ENCODE peak calls at places on chromosomes 11 and 22, in five cellular contexts. F, G, D, V and U are unnamed samples.
A peak's percentile ranks its signal among the peaks of the same experiment; 100 is the strongest.

GRCh38 chr11:75445315-75445953 is 12.4 kb upstream of the KLHL35 start:
- DNase-seq in V (peak; percentile 77), F (peak; percentile 83), G (peak; percentile 81), D (peak; percentile 92), U (peak; percentile 80)

GRCh38 chr22:29871684-29872083 is 11.3 kb upstream of the MTMR3 start:
- DNase-seq in D (no peak), G (no peak), V (no peak), F (no peak), U (no peak)

GRCh38 chr22:36316419-36316818 is 63.5 kb downstream of the APOL1 start:
- DNase-seq in G (no peak), V (no peak), D (no peak), F (no peak), U (no peak)

GRCh38 chr22:24727218-24727851 is 47.2 kb downstream of the PIWIL3 start:
- DNase-seq in F (peak; percentile 7), V (no peak), D (peak; percentile 66), G (no peak), U (no peak)

GRCh38 chr11:3139481-3140290 is 25.4 kb downstream of the OSBPL5 start:
- DNase-seq in F (no peak), V (no peak), G (no peak), D (no peak), U (no peak)

GRCh38 chr11:89436071-89436470 is 55.1 kb downstream of the NOX4 start:
- DNase-seq in V (no peak), F (no peak), D (no peak), G (no peak), U (no peak)

GRCh38 chr11:12088047-12088481 is 22.3 kb upstream of the MICAL2 start:
- DNase-seq in F (no peak), D (no peak), G (peak; percentile 77), V (peak; percentile 61), U (no peak)

GRCh38 chr11:81840375-81840774 is 893.3 kb downstream of the FAM181B start:
- DNase-seq in G (no peak), V (no peak), D (no peak), F (no peak), U (no peak)

GRCh38 chr22:30212363-30212995 is 34.1 kb downstream of the LIF start:
- DNase-seq in G (peak; percentile 82), V (peak; percentile 29), D (peak; percentile 30), F (peak; percentile 81), U (no peak)

GRCh38 chr11:23272095-23272494 is 411.8 kb upstream of the CCDC179 start:
- DNase-seq in D (no peak), V (no peak), F (no peak), G (no peak), U (no peak)

GRCh38 chr11:94563176-94563847 is 3.9 kb upstream of the PIWIL4 start:
- DNase-seq in G (no peak), F (peak; percentile 10), D (no peak), V (no peak), U (no peak)

GRCh38 chr11:11400635-11401232 is 47.7 kb upstream of the CSNK2A3 start:
- DNase-seq in D (no peak), V (no peak), G (no peak), F (no peak), U (no peak)

GRCh38 chr22:47814474-47814873 is 1052.0 kb downstream of the TBC1D22A start:
- DNase-seq in F (no peak), V (no peak), D (no peak), G (no peak), U (no peak)

GRCh38 chr11:97454988-97455387 is 1065.2 kb downstream of the JRKL start:
- DNase-seq in V (no peak), F (no peak), D (peak; percentile 21), G (no peak), U (no peak)

GRCh38 chr11:80330302-80330701 is 889.5 kb upstream of the TENM4 start:
- DNase-seq in D (no peak), F (no peak), V (no peak), G (no peak), U (no peak)

GRCh38 chr11:128749986-128750385 is 56.1 kb downstream of the FLI1 start:
- DNase-seq in D (no peak), F (no peak), V (no peak), G (no peak), U (no peak)

GRCh38 chr11:119375629-119376196 is 5.8 kb downstream of the USP2 start:
- DNase-seq in G (peak; percentile 84), F (no peak), V (peak; percentile 55), D (peak; percentile 45), U (peak; percentile 88)

GRCh38 chr11:119374632-119375394 is 6.7 kb downstream of the USP2 start:
- DNase-seq in G (no peak), F (no peak), V (no peak), D (peak; percentile 90), U (no peak)

GRCh38 chr11:119373059-119373875 is 8.2 kb downstream of the USP2 start:
- DNase-seq in D (no peak), V (no peak), F (no peak), G (no peak), U (peak; percentile 50)

GRCh38 chr11:119372260-119373058 is 9.0 kb downstream of the USP2 start:
- DNase-seq in D (no peak), F (no peak), G (no peak), V (no peak), U (no peak)

GRCh38 chr11:119373917-119374631 is 7.4 kb downstream of the USP2 start:
- DNase-seq in G (no peak), D (peak; percentile 84), F (peak; percentile 52), V (peak; percentile 84), U (peak; percentile 64)
- TF ChIP-seq EP300 in G (no peak), D (no peak), F (no peak), V (no peak), U (no peak)

GRCh38 chr11:72702842-72703241 is 28.6 kb upstream of the PDE2A start:
- DNase-seq in V (no peak), G (no peak), F (no peak), D (no peak), U (no peak)

GRCh38 chr11:72703281-72704008 is 29.2 kb upstream of the PDE2A start:
- DNase-seq in V (no peak), G (peak; percentile 84), F (no peak), D (no peak), U (peak; percentile 85)

GRCh38 chr11:72704783-72705287 is 30.6 kb upstream of the PDE2A start:
- DNase-seq in F (no peak), G (no peak), D (no peak), V (no peak), U (no peak)

GRCh38 chr11:72705442-72706365 is 31.5 kb upstream of the PDE2A start:
- DNase-seq in V (no peak), F (no peak), D (no peak), G (no peak), U (no peak)

DNA sequence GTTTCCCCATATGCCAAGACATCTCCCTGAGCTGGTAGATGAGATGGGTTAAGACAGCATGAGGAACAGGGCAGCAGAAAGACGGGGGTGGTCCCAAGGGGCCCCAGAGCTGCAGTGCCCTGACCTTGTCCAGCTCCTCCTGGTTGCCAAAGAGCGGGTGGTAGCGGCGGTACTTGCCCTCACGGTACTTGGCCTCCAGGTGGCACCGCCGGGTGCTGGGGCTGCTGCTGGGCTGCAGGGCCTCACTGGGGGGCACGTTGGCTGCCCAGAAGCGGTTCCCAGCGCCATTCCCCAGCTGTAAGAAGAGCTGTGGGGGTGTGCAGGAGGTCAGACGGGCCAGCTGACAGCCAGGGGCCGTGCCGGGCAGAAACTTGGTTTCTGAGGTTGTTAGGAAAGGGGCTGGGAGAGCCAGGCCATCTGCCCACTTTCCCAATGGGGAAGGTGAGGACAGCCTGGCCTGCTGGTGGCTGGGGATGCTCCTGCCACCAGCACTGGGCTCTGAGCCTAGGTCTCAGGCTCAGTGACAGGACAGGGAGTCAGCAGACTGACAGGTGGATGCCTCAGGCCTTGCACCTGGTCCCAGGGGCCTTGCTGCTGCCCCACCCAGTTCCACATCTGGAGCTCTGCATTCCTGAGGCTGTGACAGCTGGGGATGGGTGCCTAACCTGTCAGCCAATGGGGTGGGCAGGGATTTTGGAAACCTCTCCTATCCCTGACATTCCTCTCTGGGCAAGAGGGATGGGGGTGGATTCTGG is 30.0 kb upstream of the PDE2A start:
- DNase-seq in F (no peak), D (no peak), V (no peak), G (no peak), U (peak; percentile 67)
- TF ChIP-seq CTCF in F (no peak), D (peak; percentile 17), V (no peak), G (no peak), U (no peak)

DNA sequence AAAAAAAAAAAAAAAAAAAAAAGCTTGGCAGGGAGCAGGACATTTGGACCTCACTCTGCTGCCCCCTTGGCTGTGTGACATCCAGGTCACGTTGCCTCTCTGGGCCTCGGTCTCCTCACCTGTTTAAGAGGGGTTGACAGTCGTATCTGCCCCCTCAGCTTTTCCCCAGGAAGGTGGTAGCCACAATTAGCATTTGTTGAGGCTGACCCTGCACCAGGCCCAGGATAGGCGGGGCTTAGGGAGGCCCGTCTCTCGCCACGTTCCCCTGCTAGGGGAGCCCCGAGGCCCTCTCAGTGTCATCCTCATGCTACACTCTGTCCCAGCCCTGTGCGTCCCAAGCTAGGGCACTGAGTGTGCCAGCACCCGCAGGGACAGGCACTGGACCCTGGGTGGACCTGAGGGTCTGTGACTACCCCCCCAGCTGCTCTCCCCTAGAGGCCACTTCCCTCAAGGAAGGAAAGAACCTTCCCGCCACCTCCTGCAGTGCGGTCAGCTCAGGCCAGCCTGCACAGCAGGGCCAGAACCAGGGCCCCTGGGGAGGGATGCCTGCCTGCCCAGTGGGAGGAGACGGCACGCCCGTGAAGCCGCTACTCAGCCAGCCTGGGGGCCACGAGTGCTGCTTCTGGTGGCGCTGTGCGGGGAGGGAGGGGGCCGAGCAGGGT is 38.5 kb upstream of the PPARA start:
- DNase-seq in G (no peak), D (no peak), F (no peak), V (no peak), U (peak; percentile 62)
- TF ChIP-seq EP300 in G (no peak), D (no peak), F (no peak), V (no peak), U (no peak)

GRCh38 chr11:101864098-101864497 is 50.7 kb upstream of the CEP126 start:
- DNase-seq in F (no peak), V (no peak), D (no peak), G (no peak), U (no peak)

GRCh38 chr11:101866619-101867491 is 48.0 kb upstream of the CEP126 start:
- DNase-seq in V (no peak), F (peak; percentile 62), D (no peak), G (no peak), U (no peak)

GRCh38 chr11:101863361-101863760 is 51.4 kb upstream of the CEP126 start:
- DNase-seq in D (no peak), V (no peak), G (no peak), F (no peak), U (no peak)

GRCh38 chr11:101860694-101861371 is 54.0 kb upstream of the CEP126 start:
- DNase-seq in F (peak; percentile 37), V (peak; percentile 29), D (peak; percentile 30), G (no peak), U (peak; percentile 40)

DNA sequence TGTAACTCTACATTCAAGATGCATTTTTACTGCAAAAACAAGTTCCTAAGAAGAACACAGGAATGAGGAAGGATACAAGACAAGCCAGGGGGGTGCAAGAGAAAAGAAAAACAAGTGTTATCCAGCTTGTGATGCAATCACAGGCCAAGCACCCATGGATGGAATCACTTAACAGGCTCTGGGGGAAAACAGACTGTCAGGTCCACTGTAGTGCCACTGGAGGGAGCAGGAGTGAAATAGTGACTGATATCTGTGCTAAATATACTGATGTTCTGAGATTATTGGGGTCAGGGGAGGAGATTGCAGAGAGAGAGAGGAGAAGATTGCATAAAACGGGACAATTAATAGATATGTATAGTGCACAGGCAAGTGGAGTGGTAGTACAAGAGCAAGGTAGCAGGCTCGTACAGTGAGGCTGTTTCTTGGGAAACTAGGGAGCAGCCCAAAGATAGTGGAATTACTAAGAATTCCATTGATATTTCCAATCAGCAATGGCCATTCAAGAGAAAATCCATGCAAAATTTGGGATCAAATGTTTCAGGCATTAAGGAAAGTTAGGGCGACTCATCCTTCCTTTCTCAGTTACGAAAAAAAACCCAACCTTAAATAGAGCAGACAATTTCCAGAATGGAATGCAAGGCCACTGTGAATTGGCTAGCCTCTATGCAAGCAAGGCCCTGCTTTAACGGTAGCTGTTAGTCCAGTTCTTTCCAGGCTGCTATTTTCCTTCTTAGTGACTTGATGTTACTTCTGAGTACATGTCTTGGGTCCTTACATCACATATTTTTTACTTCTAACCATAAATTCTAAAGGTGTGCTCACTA is 52.2 kb upstream of the CEP126 start:
- DNase-seq in F (peak; percentile 44), V (peak; percentile 7), D (peak; percentile 15), G (no peak), U (peak; percentile 12)
- TF ChIP-seq CTCF in F (peak; percentile 47), V (peak; percentile 20), D (peak; percentile 75), G (no peak), U (no peak)